ENCODE peak calls at places on chromosomes 12 and 14, in nine cellular contexts. H is RWPE1; X is HT1080; L is stimulated activated CD4-positive, alpha-beta T cell treated with anti-CD3 and anti-CD28 coated beads, Interleukin-12 subunit alpha, Interleukin-12 subunit beta, amount 100 ng/mL, for 4 hours; J is HS-5; U is activated T-helper 9 cell treated with anti-CD3 and anti-CD28 coated beads, Interleukin-2, amount 50 U/mL, for 16 hours; K is GF-D8; O is COR-L47; Y is tibial artery. N is an unnamed sample.

GRCh38 chr14:100590726-100591452 is 3.7 kb upstream of the BEGAIN start:
- DNase-seq in J (no peak), X (no peak), O (no peak), H (no peak), U (no peak), Y (peak), K (no peak), L (no peak), N (no peak)

GRCh38 chr14:31127690-31128089 is 79.9 kb downstream of the HECTD1 start:
- DNase-seq in H (no peak), Y (no peak), U (no peak), X (no peak), J (no peak), K (peak), O (no peak), L (no peak), N (no peak)

GRCh38 chr14:64502476-64503183 is 1.0 kb downstream of the ZBTB25 start:
- DNase-seq in K (no peak), H (no peak), X (no peak), O (peak), J (no peak), Y (no peak), L (peak), U (no peak), N (no peak)

GRCh38 chr12:76422154-76422877 is 74.1 kb upstream of the BBS10 start:
- DNase-seq in K (no peak), X (no peak), U (no peak), H (no peak), O (no peak), L (no peak), Y (no peak), J (no peak), N (no peak)

GRCh38 chr12:51972424-51972812 is 20.9 kb downstream of the ACVR1B start:
- DNase-seq in L (no peak), X (no peak), Y (no peak), J (no peak), U (no peak), K (peak), H (no peak), O (no peak), N (no peak)

GRCh38 chr14:50070230-50070629 is 46.1 kb downstream of the VCPKMT start:
- DNase-seq in Y (no peak), U (no peak), L (no peak), J (no peak), H (no peak), X (no peak), K (no peak), O (no peak), N (no peak)

GRCh38 chr12:88639361-88639760 is 59.1 kb upstream of the KITLG start:
- DNase-seq in J (no peak), L (no peak), X (no peak), H (no peak), K (no peak), Y (no peak), O (no peak), U (no peak), N (no peak)

GRCh38 chr14:33736299-33736698 is 214.6 kb downstream of the EGLN3 start:
- DNase-seq in O (no peak), L (no peak), U (no peak), J (no peak), Y (no peak), K (no peak), H (no peak), X (no peak), N (no peak)

GRCh38 chr12:49515266-49515665 is 23.6 kb upstream of the KCNH3 start:
- DNase-seq in U (no peak), H (peak), O (no peak), X (peak), Y (no peak), L (no peak), J (peak), K (no peak), N (no peak)

GRCh38 chr12:82524020-82524419 is 162.7 kb upstream of the TMTC2 start:
- DNase-seq in Y (no peak), O (no peak), X (no peak), K (no peak), U (no peak), J (no peak), L (no peak), H (no peak), N (no peak)

GRCh38 chr12:123142948-123143752 is 7.7 kb downstream of the PITPNM2 start:
- DNase-seq in Y (peak), J (no peak), O (peak), H (no peak), X (no peak), L (no peak), U (no peak), K (no peak), N (no peak)

GRCh38 chr12:27142102-27142721 is 59.8 kb upstream of the C12orf71 start:
- DNase-seq in O (peak), L (peak), Y (peak), J (peak), K (peak), X (peak), U (peak), H (peak), N (peak)

GRCh38 chr12:110533607-110534006 is 31.5 kb downstream of the RAD9B start:
- DNase-seq in Y (no peak), L (no peak), X (no peak), K (no peak), U (no peak), O (no peak), H (no peak), J (no peak), N (no peak)